ENCODE peak calls at places on chromosomes 1 and 21, in eight cellular contexts. Z is mesendoderm, F is neuronal stem cell, T is fibroblast of lung, R is MM.1S, M is GM23248, H is HCT116, B is mammary epithelial cell. V is an unnamed sample.

GRCh38 chr1:27519341-27520258 is 29.6 kb upstream of the WASF2 start:
- DNase-seq in T (no peak), R (no peak), H (no peak), F (no peak), M (no peak), B (no peak), Z (peak; percentile 69), V (no peak)

GRCh38 chr1:182391362-182392044 is at the start of gene GLUL:
- DNase-seq in M (peak; percentile 95), F (peak; percentile 97), H (peak; percentile 68), T (peak; percentile 93), B (peak; percentile 88), R (peak; percentile 93), Z (peak; percentile 98), V (no peak)

GRCh38 chr21:45415943-45416611 is 11.1 kb downstream of the COL18A1 start:
- DNase-seq in B (no peak), H (no peak), Z (no peak), F (no peak), R (no peak), M (no peak), T (no peak), V (no peak)

GRCh38 chr1:172254521-172255222 is 165.8 kb upstream of the C1orf105 start:
- DNase-seq in M (peak; percentile 86), H (peak; percentile 52), B (peak; percentile 85), T (peak; percentile 85), R (peak; percentile 37), Z (peak; percentile 14), F (no peak), V (no peak)

GRCh38 chr1:3903141-3904005 is 3.3 kb upstream of the C1orf174 start:
- DNase-seq in T (peak; percentile 12), F (no peak), Z (no peak), H (no peak), B (no peak), R (no peak), M (no peak), V (no peak)

GRCh38 chr21:45869121-45870007 is 112.2 kb upstream of the COL6A1 start:
- DNase-seq in B (no peak), T (peak; percentile 63), M (peak; percentile 85), F (no peak), H (no peak), Z (no peak), R (no peak), V (no peak)

GRCh38 chr1:184002071-184002470 is 35.5 kb downstream of the COLGALT2 start:
- DNase-seq in B (peak; percentile 93), Z (peak; percentile 72), F (no peak), R (no peak), T (peak; percentile 72), H (peak; percentile 77), M (peak; percentile 92), V (no peak)

GRCh38 chr1:21865943-21866628 is 54.0 kb downstream of the LDLRAD2 start:
- DNase-seq in H (no peak), R (peak; percentile 92), T (no peak), F (no peak), M (no peak), Z (peak; percentile 76), B (no peak), V (no peak)

GRCh38 chr1:205994342-205994741 is 8.9 kb downstream of the RAB7B start:
- DNase-seq in T (no peak), B (no peak), F (no peak), R (no peak), Z (no peak), H (no peak), M (no peak), V (no peak)

GRCh38 chr1:175701590-175701989 is 41.8 kb downstream of the TNR start:
- DNase-seq in R (no peak), B (no peak), M (no peak), H (no peak), F (no peak), Z (no peak), T (no peak), V (no peak)

GRCh38 chr1:14787604-14788003 is 189.1 kb downstream of the KAZN start:
- DNase-seq in F (no peak), M (no peak), H (no peak), T (no peak), Z (peak; percentile 43), B (peak; percentile 52), R (no peak), V (no peak)

GRCh38 chr1:31505884-31506497 is 70.3 kb upstream of the TINAGL1 start:
- DNase-seq in M (peak; percentile 86), B (peak; percentile 45), T (peak; percentile 68), Z (no peak), F (no peak), R (peak; percentile 95), H (no peak), V (no peak)

GRCh38 chr1:3604997-3605823 is 6.1 kb downstream of the MEGF6 start:
- DNase-seq in T (no peak), R (no peak), B (no peak), M (no peak), Z (no peak), H (no peak), F (no peak), V (no peak)

GRCh38 chr1:8015036-8015808 is 10.9 kb downstream of the ERRFI1 start:
- DNase-seq in H (no peak), M (peak; percentile 94), F (no peak), R (peak; percentile 60), T (peak; percentile 90), B (peak; percentile 78), Z (peak; percentile 86), V (peak; percentile 77)

GRCh38 chr21:46077674-46078101 is 20.2 kb upstream of the COL6A2 start:
- DNase-seq in Z (no peak), F (no peak), R (no peak), M (no peak), B (no peak), T (no peak), H (no peak), V (no peak)

GRCh38 chr1:192530254-192530653 is 45.3 kb upstream of the RGS1 start:
- DNase-seq in M (peak; percentile 69), Z (no peak), T (peak; percentile 42), R (peak; percentile 92), H (no peak), F (no peak), B (no peak), V (peak; percentile 40)

GRCh38 chr1:26556041-26556440 is 26.5 kb downstream of the RPS6KA1 start:
- DNase-seq in M (no peak), H (no peak), B (no peak), Z (no peak), T (no peak), F (no peak), R (no peak), V (no peak)

GRCh38 chr1:37479255-37480124 is 5.1 kb downstream of the ZC3H12A start:
- DNase-seq in F (no peak), Z (peak; percentile 11), M (peak; percentile 97), H (peak; percentile 67), R (peak; percentile 71), B (peak; percentile 99), T (peak; percentile 83), V (peak; percentile 65)

GRCh38 chr1:184189361-184189760 is 137.8 kb downstream of the TSEN15 start:
- DNase-seq in R (no peak), T (peak; percentile 21), H (no peak), F (no peak), B (no peak), Z (no peak), M (no peak), V (no peak)

GRCh38 chr1:228488818-228489674 is 1.9 kb downstream of the RNF187 start:
- DNase-seq in H (no peak), R (no peak), T (no peak), M (peak; percentile 9), F (no peak), Z (no peak), B (no peak), V (peak; percentile 78)
- H3K9ac ChIP-seq in H (peak overlapping the region; percentile 89), R (no peak overlapping the region), T (no peak overlapping the region), M (peak overlapping the region; percentile 91), F (no peak overlapping the region), Z (peak overlapping the region; percentile 94), B (no peak overlapping the region), V (peak overlapping the region; percentile 96)

DNA sequence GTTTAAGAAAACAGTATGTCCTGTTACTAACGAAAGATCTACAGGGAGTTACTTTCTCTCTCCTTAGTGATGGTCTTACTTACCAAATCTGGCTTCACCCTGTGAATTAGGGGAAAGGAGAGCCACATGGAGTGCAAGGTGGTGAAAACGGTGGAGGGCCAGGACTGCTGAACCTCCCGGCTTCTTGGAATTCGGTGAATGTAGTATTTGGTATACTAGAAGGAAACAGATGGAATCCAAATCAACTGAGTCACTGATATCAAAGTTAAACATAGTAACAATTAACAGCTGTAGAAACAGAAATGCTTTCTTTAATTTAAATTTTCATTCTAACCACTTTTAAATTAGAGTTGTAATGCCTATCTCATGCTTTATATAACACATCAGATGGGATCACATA is 45.7 kb downstream of the ALG14 start:
- DNase-seq in B (no peak), F (no peak), R (no peak), H (no peak), Z (no peak), M (no peak), T (no peak), V (no peak)
- H3K4me1 ChIP-seq in B (peaks cover 5% of the 10 kb centered on the region), F (no peaks in the 10 kb centered on the region), R (no peaks in the 10 kb centered on the region), H (peaks cover 7% of the 10 kb centered on the region), Z (no peaks in the 10 kb centered on the region), M (peaks cover 22% of the 10 kb centered on the region), T (peaks cover 10% of the 10 kb centered on the region), V (no peaks in the 10 kb centered on the region)

DNA sequence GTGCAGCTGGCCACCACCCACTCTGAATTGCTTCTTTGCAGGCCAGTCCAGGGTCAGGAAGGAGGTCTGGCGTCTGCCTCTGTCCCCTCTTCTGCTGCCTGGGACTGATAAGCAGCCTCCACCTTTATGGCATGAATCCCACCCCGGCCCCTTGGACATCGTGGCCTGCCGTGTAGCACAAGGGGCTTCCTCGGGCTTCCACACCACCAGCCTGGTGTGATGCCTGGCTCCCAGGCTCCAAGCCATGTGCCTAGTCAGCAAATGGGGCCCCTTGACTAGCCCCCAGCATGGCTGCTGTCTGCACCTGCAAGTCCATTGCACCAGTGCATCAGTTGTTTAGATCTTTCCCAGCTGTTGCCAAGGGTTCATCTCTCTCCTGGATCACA is 9.9 kb upstream of the ARF1 start:
- DNase-seq in B (no peak), F (no peak), M (no peak), H (no peak), T (no peak), Z (no peak), R (no peak), V (no peak)
- H3K27me3 ChIP-seq in B (no peaks in the 10 kb centered on the region), F (peaks cover 3% of the 10 kb centered on the region), M (no peaks in the 10 kb centered on the region), H (no peaks in the 10 kb centered on the region), T (peaks cover 3% of the 10 kb centered on the region), Z (peaks cover 14% of the 10 kb centered on the region), R (no peaks in the 10 kb centered on the region), V (no peaks in the 10 kb centered on the region)

GRCh38 chr1:35555601-35556477 is 1.4 kb downstream of the KIAA0319L start:
- DNase-seq in R (no peak), T (no peak), Z (no peak), B (peak; percentile 92), F (no peak), H (no peak), M (peak; percentile 94), V (no peak)

GRCh38 chr1:35557118-35557610 is at the start of gene KIAA0319L:
- DNase-seq in Z (no peak), F (no peak), B (no peak), T (no peak), M (peak; percentile 90), H (no peak), R (peak; percentile 80), V (peak; percentile 90)

GRCh38 chr1:35555212-35555584 is 2.0 kb downstream of the KIAA0319L start:
- DNase-seq in Z (no peak), T (no peak), M (peak; percentile 68), H (no peak), F (no peak), B (no peak), R (no peak), V (no peak)

GRCh38 chr1:35556494-35557117 is 597 bp downstream of the KIAA0319L start:
- DNase-seq in B (no peak), T (no peak), M (no peak), F (no peak), H (no peak), Z (no peak), R (peak; percentile 48), V (peak; percentile 73)

GRCh38 chr1:35554261-35555211 is 2.7 kb downstream of the KIAA0319L start:
- DNase-seq in T (no peak), H (no peak), M (no peak), F (no peak), B (no peak), Z (peak; percentile 81), R (no peak), V (no peak)
- H3K9ac ChIP-seq in T (no peak overlapping the region), H (no peak overlapping the region), M (no peak overlapping the region), F (no peak overlapping the region), B (peak overlapping the region; percentile 9), Z (peak overlapping the region; percentile 18), R (no peak overlapping the region), V (peak overlapping the region; percentile 7)

V was measured in Karpas-422.